ENCODE peak calls at places on chromosome 1, in six cellular contexts. One of them, this sample, is unnamed.

GRCh38 chr1:195939844-195940243 is 668.4 kb downstream of the KCNT2 start:
- DNase-seq in GM12878: no peak
- DNase-seq in GM12891: no peak
- DNase-seq in K562: no peak
- DNase-seq in H1: no peak
- DNase-seq in HepG2: no peak
- DNase-seq in this sample: no peak

GRCh38 chr1:33713058-33713877 is 150.6 kb upstream of the HMGB4 start:
- DNase-seq in GM12878: no peak
- DNase-seq in GM12891: no peak
- DNase-seq in K562: no peak
- DNase-seq in H1: no peak
- DNase-seq in HepG2: no peak
- DNase-seq in this sample: no peak

GRCh38 chr1:36350659-36351171 is 27.3 kb upstream of the EVA1B start:
- DNase-seq in GM12878: no peak
- DNase-seq in GM12891: no peak
- DNase-seq in K562: no peak
- DNase-seq in H1: no peak
- DNase-seq in HepG2: no peak
- DNase-seq in this sample: no peak

GRCh38 chr1:220983877-220984635 is 104.8 kb downstream of the HLX start:
- DNase-seq in GM12878: no peak
- DNase-seq in GM12891: no peak
- DNase-seq in K562: no peak
- DNase-seq in H1: peak
- DNase-seq in HepG2: peak
- DNase-seq in this sample: no peak

GRCh38 chr1:228830185-228830953 is 95.1 kb downstream of the RHOU start:
- DNase-seq in GM12878: no peak
- DNase-seq in GM12891: no peak
- DNase-seq in K562: no peak
- DNase-seq in H1: no peak
- DNase-seq in HepG2: no peak
- DNase-seq in this sample: no peak

GRCh38 chr1:67726224-67726623 is 41.2 kb downstream of the GADD45A start:
- DNase-seq in GM12878: no peak
- DNase-seq in GM12891: no peak
- DNase-seq in K562: no peak
- DNase-seq in H1: no peak
- DNase-seq in HepG2: no peak
- DNase-seq in this sample: no peak

GRCh38 chr1:64745181-64745985 is 508 bp downstream of the RAVER2 start:
- DNase-seq in GM12878: no peak
- DNase-seq in GM12891: peak
- DNase-seq in K562: peak
- DNase-seq in H1: peak
- DNase-seq in HepG2: peak
- DNase-seq in this sample: peak

GRCh38 chr1:172955161-172955821 is 95.5 kb downstream of the TNFSF18 start:
- DNase-seq in GM12878: no peak
- DNase-seq in GM12891: no peak
- DNase-seq in K562: no peak
- DNase-seq in H1: no peak
- DNase-seq in HepG2: no peak
- DNase-seq in this sample: no peak

GRCh38 chr1:18580087-18580486 is 50.6 kb upstream of the PAX7 start:
- DNase-seq in GM12878: no peak
- DNase-seq in GM12891: no peak
- DNase-seq in K562: no peak
- DNase-seq in H1: no peak
- DNase-seq in HepG2: no peak
- DNase-seq in this sample: no peak

GRCh38 chr1:231421616-231421970 is 494 bp downstream of the EGLN1 start:
- DNase-seq in GM12878: no peak
- DNase-seq in GM12891: no peak
- DNase-seq in K562: no peak
- DNase-seq in H1: peak
- DNase-seq in HepG2: no peak
- DNase-seq in this sample: peak

GRCh38 chr1:231420299-231420958 is 1.7 kb downstream of the EGLN1 start:
- DNase-seq in GM12878: no peak
- DNase-seq in GM12891: no peak
- DNase-seq in K562: no peak
- DNase-seq in H1: no peak
- DNase-seq in HepG2: no peak
- DNase-seq in this sample: no peak

GRCh38 chr1:231421971-231422797 is at the start of gene EGLN1:
- DNase-seq in GM12878: peak
- DNase-seq in GM12891: peak
- DNase-seq in K562: peak
- DNase-seq in H1: peak
- DNase-seq in HepG2: peak
- DNase-seq in this sample: peak

GRCh38 chr1:231419738-231420298 is 2.3 kb downstream of the EGLN1 start:
- DNase-seq in GM12878: no peak
- DNase-seq in GM12891: no peak
- DNase-seq in K562: peak
- DNase-seq in H1: no peak
- DNase-seq in HepG2: no peak
- DNase-seq in this sample: no peak

GRCh38 chr1:231420959-231421615 is 1.0 kb downstream of the EGLN1 start:
- DNase-seq in GM12878: no peak
- DNase-seq in GM12891: peak
- DNase-seq in K562: peak
- DNase-seq in H1: peak
- DNase-seq in HepG2: no peak
- DNase-seq in this sample: peak
- TF ChIP-seq POLR2A in GM12878: no peak
- TF ChIP-seq POLR2A in GM12891: no peak
- TF ChIP-seq POLR2A in K562: peak
- TF ChIP-seq POLR2A in H1: no peak
- TF ChIP-seq POLR2A in HepG2: no peak
- TF ChIP-seq POLR2A in this sample: no peak

GRCh38 chr1:34787461-34788420 is 5.1 kb upstream of the GJA4 start:
- DNase-seq in GM12878: no peak
- DNase-seq in GM12891: no peak
- DNase-seq in K562: peak
- DNase-seq in H1: no peak
- DNase-seq in HepG2: peak
- DNase-seq in this sample: no peak
- TF ChIP-seq TAF1 in GM12878: no peak
- TF ChIP-seq TAF1 in GM12891: no peak
- TF ChIP-seq TAF1 in K562: no peak
- TF ChIP-seq TAF1 in H1: no peak
- TF ChIP-seq TAF1 in HepG2: no peak
- TF ChIP-seq TAF1 in this sample: no peak

GRCh38 chr1:226001088-226001487 is 1.9 kb upstream of the SDE2 start:
- DNase-seq in GM12878: no peak
- DNase-seq in GM12891: no peak
- DNase-seq in K562: no peak
- DNase-seq in H1: no peak
- DNase-seq in HepG2: no peak
- DNase-seq in this sample: no peak

GRCh38 chr1:225999912-226000337 is 782 bp upstream of the SDE2 start:
- DNase-seq in GM12878: peak
- DNase-seq in GM12891: no peak
- DNase-seq in K562: no peak
- DNase-seq in H1: no peak
- DNase-seq in HepG2: peak
- DNase-seq in this sample: no peak

GRCh38 chr1:226003502-226004170 is 4.5 kb upstream of the SDE2 start:
- DNase-seq in GM12878: no peak
- DNase-seq in GM12891: no peak
- DNase-seq in K562: no peak
- DNase-seq in H1: no peak
- DNase-seq in HepG2: no peak
- DNase-seq in this sample: no peak

GRCh38 chr1:226002667-226003501 is 3.7 kb upstream of the SDE2 start:
- DNase-seq in GM12878: no peak
- DNase-seq in GM12891: no peak
- DNase-seq in K562: peak
- DNase-seq in H1: peak
- DNase-seq in HepG2: no peak
- DNase-seq in this sample: no peak

DNA sequence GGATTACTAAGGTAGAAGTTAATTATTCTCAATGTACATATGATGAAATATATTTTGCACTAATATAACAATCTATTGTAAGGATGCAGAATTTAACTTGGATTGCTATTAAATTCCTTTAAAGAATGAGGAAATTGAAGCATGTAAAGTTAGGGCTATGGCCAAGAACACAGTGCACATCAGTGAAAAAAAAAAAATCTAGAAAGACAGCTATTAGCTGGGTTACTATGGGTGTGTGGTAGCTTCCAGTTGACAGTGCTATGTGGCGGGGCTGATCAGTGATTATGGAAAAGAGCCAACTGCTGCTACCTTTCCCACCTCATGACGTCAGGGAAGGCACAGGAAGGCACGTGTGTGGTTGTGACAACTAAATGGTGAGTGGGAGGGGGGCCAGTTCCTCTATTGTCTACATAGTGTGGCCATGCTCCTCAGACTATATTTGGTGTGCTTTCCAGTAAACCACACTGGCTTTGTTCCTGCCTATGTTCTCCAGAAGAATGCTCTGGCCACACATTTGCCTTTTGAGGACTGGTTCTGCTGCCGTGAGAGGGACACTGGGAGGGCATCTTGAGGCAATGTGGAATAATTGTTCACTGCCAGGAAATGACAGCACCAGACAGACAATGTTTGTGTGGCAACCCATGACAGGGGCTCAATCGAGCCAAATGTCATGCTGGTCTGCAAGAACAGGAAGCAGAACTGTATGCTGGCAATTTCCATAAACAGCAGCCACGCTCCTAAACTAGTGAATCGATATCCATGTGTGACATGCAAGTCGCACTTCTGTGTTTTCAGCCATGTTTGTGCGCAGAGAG is 2.9 kb upstream of the SDE2 start:
- DNase-seq in GM12878: no peak
- DNase-seq in GM12891: no peak
- DNase-seq in K562: peak
- DNase-seq in H1: no peak
- DNase-seq in HepG2: peak
- DNase-seq in this sample: no peak
- TF ChIP-seq POLR2A in GM12878: peak
- TF ChIP-seq POLR2A in GM12891: no peak
- TF ChIP-seq POLR2A in K562: no peak
- TF ChIP-seq POLR2A in H1: no peak
- TF ChIP-seq POLR2A in HepG2: no peak
- TF ChIP-seq POLR2A in this sample: peak

GRCh38 chr1:246324711-246325110 is 182.4 kb downstream of the SMYD3 start:
- DNase-seq in GM12878: no peak
- DNase-seq in GM12891: no peak
- DNase-seq in K562: no peak
- DNase-seq in H1: no peak
- DNase-seq in HepG2: no peak
- DNase-seq in this sample: no peak
- TF ChIP-seq TAF1 in GM12878: no peak
- TF ChIP-seq TAF1 in GM12891: no peak
- TF ChIP-seq TAF1 in K562: no peak
- TF ChIP-seq TAF1 in H1: no peak
- TF ChIP-seq TAF1 in HepG2: no peak
- TF ChIP-seq TAF1 in this sample: no peak

DNA sequence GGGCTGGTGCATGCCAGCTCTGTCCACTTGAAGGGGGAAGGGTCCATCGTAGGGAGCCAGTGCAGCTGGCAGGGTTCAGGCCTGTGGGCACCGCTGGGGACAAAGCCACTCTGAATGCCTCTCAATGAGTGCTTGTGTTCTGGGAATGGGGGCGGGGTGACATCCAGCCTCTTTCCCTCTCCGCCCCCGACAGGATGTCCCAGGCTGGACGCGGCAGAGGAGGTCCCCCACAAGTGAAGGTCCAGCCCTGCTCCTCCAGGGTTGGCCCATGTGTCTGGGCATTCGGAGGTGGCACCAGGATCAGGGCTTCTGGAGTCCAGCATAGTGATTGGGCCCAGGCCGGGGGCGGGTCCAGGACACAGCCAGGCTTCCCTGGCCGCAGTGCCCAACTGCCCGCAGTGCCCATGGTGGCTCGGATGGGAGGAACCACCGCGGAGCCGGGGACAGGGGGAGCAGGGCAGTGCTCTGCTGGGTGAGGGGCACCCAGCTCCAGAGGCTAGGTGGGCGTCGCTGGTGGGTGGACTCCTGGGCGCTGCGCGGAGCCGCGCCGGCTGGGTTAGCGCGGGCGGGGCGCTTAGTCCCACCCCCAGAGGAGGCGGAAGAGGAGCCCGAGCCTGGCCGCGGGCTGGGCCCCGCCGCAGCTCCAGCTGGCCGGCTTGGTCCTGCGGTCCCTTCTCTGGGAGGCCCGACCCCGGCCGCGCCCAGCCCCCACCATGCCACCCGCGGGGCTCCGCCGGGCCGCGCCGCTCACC is at the start of gene SHISA4:
- DNase-seq in GM12878: no peak
- DNase-seq in GM12891: peak
- DNase-seq in K562: peak
- DNase-seq in H1: peak
- DNase-seq in HepG2: peak
- DNase-seq in this sample: no peak
- TF ChIP-seq POLR2A in GM12878: no peak
- TF ChIP-seq POLR2A in GM12891: no peak
- TF ChIP-seq POLR2A in K562: no peak
- TF ChIP-seq POLR2A in H1: peak
- TF ChIP-seq POLR2A in HepG2: no peak
- TF ChIP-seq POLR2A in this sample: no peak

DNA sequence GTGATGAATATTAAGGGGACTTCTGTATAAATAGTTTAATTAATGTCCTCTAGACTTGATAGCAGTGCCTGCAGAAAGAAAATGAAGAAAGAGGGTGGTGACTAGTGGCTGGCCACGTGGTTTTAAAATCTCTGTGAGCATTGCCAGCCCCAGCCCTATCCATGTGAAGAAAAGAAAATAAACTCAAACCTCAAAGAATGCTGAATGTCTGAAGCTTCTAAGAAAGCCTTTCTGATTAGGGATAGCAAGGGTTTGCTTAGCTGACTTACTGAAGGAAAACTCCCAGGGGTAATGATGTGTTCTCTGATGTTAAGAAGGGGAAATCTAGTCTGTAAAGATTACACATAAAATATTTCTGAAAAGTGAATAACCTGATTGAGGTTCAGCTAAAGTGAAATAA is 31.8 kb downstream of the ADGRL2 start:
- DNase-seq in GM12878: no peak
- DNase-seq in GM12891: no peak
- DNase-seq in K562: no peak
- DNase-seq in H1: no peak
- DNase-seq in HepG2: no peak
- DNase-seq in this sample: no peak
- TF ChIP-seq TAF1 in GM12878: no peak
- TF ChIP-seq TAF1 in GM12891: no peak
- TF ChIP-seq TAF1 in K562: no peak
- TF ChIP-seq TAF1 in H1: no peak
- TF ChIP-seq TAF1 in HepG2: no peak
- TF ChIP-seq TAF1 in this sample: no peak

This sample was measured in GM12892.